ENCODE peak calls at places on chromosomes 3 and 15, in four cellular contexts. F is K562, Y is HepG2, A is GM12878. H is an unnamed sample.

GRCh38 chr3:117630885-117631284 is 921.3 kb downstream of the TUSC7 start:
- DNase-seq in F (no peak), Y (no peak), A (no peak), H (no peak)

GRCh38 chr3:46888705-46889104 is 11.2 kb downstream of the PTH1R start:
- DNase-seq in F (no peak), Y (no peak), A (no peak), H (no peak)

GRCh38 chr3:98890960-98891910 is 10.3 kb downstream of the DCBLD2 start:
- DNase-seq in F (no peak), Y (no peak), A (no peak), H (no peak)

GRCh38 chr3:27681249-27681748 is 40.8 kb downstream of the EOMES start:
- DNase-seq in F (peak), Y (peak), A (peak), H (no peak)

GRCh38 chr15:39479916-39480315 is 101.0 kb upstream of the THBS1 start:
- DNase-seq in F (no peak), Y (no peak), A (no peak), H (no peak)

GRCh38 chr3:62965311-62965710 is 90.1 kb upstream of the CADPS start:
- DNase-seq in F (no peak), Y (no peak), A (no peak), H (no peak)

GRCh38 chr3:196645091-196645490 is 5.6 kb downstream of the NRROS start:
- DNase-seq in F (no peak), Y (no peak), A (no peak), H (no peak)

GRCh38 chr3:124707667-124708066 is 22.6 kb upstream of the UMPS start:
- DNase-seq in F (no peak), Y (no peak), A (no peak), H (no peak)

GRCh38 chr3:28151207-28151550 is 90.2 kb upstream of the CMC1 start:
- DNase-seq in F (no peak), Y (no peak), A (no peak), H (no peak)

GRCh38 chr3:122794483-122794778 is 438 bp upstream of the SLC49A4 start:
- DNase-seq in F (no peak), Y (no peak), A (no peak), H (no peak)

GRCh38 chr3:171950373-171950772 is 89.0 kb upstream of the FNDC3B start:
- DNase-seq in F (no peak), Y (peak), A (no peak), H (no peak)

GRCh38 chr3:105938826-105939225 is 70.0 kb upstream of the CBLB start:
- DNase-seq in F (no peak), Y (no peak), A (no peak), H (no peak)

GRCh38 chr3:138136208-138136607 is 4.0 kb upstream of the A4GNT start:
- DNase-seq in F (no peak), Y (no peak), A (no peak), H (no peak)

GRCh38 chr3:149463921-149464320 is 10.6 kb upstream of the TM4SF4 start:
- DNase-seq in F (no peak), Y (no peak), A (no peak), H (no peak)

GRCh38 chr3:149464706-149465328 is 9.7 kb upstream of the TM4SF4 start:
- DNase-seq in F (no peak), Y (no peak), A (no peak), H (no peak)

GRCh38 chr3:149465351-149465883 is 9.1 kb upstream of the TM4SF4 start:
- DNase-seq in F (no peak), Y (no peak), A (no peak), H (no peak)

GRCh38 chr3:149468504-149469212 is 5.8 kb upstream of the TM4SF4 start:
- DNase-seq in F (no peak), Y (peak), A (peak), H (no peak)

DNA sequence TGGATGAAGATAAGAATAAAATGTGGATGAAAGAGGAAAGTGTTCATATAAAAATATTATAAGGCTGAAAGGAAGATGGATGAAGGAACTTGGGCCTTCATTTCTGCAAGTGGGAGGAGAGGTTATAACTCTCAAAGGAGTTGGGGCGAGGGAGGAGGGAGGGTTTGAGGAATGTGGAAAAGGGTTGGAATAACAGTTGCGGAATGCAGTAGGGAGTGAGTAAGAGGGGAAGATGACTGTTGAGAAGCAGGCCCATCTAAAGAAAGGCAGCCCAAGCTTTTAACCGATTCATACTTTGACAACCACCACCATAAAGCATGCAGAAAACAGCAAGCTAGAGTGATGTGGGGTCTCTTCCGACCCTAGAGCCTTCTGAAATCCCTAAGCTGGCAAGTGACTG is 8.3 kb upstream of the TM4SF4 start:
- DNase-seq in F (no peak), Y (no peak), A (no peak), H (no peak)
- TF ChIP-seq ETV6 in F (no peak), Y (no peak), A (no peak), H (no peak)

GRCh38 chr15:98866503-98866902 is 141.1 kb downstream of the PGPEP1L start:
- DNase-seq in F (no peak), Y (no peak), A (no peak), H (no peak)
- TF ChIP-seq ATF2 in F (no peak), Y (no peak), A (no peak), H (no peak)

GRCh38 chr3:186472466-186473008 is 71.6 kb downstream of the CRYGS start:
- DNase-seq in F (no peak), Y (no peak), A (no peak), H (no peak)
- TF ChIP-seq NR2C2 in F (no peak), Y (no peak), A (no peak), H (no peak)

GRCh38 chr3:38084019-38084968 is 45.3 kb downstream of the DLEC1 start:
- DNase-seq in F (no peak), Y (peak), A (no peak), H (no peak)
- TF ChIP-seq ETV6 in F (no peak), Y (no peak), A (no peak), H (no peak)

DNA sequence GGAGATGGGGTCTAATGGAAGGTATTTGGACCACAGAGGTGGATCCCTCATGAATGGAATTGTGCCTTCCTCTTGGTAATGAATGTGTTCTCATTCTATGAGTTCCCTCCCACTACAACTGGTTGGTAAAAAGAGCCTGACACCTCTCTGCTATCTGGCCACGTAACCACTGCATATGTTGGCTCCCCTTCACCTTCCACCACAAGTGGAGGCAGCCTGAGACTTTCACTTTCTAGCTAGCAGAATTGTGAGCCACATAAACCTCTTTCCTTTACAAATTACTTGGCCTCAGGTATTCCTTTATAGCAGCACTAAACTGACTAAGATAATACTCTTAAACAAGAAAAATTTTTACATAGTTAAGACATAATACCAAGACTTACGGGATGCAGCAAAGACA is 155.3 kb downstream of the NR1I2 start:
- DNase-seq in F (no peak), Y (no peak), A (peak), H (no peak)
- TF ChIP-seq ATF2 in F (no peak), Y (no peak), A (peak), H (no peak)